ENCODE peak calls at places on chromosome 20, in nine cellular contexts. Q is HFF-Myc; W is heart left ventricle; G is 8988T; S is activated naive CD4-positive, alpha-beta T cell treated with anti-CD3 and anti-CD28 coated beads, Interleukin-2, amount 10 ng/mL, durations not matched to agents 7 days and 5 days; P is NCI-H1417; V is Caki2; H is M059J; L is WTC11. N is an unnamed sample.

GRCh38 chr20:6735913-6736845 is 31.3 kb upstream of the BMP2 start:
- DNase-seq in Q (no peak), W (no peak), G (no peak), S (no peak), P (no peak), V (no peak), H (no peak), L (no peak), N (no peak)

GRCh38 chr20:14235355-14235754 is 102.1 kb downstream of the FLRT3 start:
- DNase-seq in Q (peak; percentile 6), W (no peak), G (no peak), S (no peak), P (no peak), V (peak; percentile 19), H (peak; percentile 19), L (no peak), N (no peak)

GRCh38 chr20:36225666-36226065 is 10.6 kb upstream of the AAR2 start:
- DNase-seq in Q (no peak), W (no peak), G (no peak), S (no peak), P (no peak), V (no peak), H (no peak), L (no peak), N (no peak)

GRCh38 chr20:18288748-18289705 is 700 bp downstream of the ZNF133 start:
- DNase-seq in Q (no peak), W (no peak), G (no peak), S (no peak), P (peak; percentile 54), V (no peak), H (peak; percentile 45), L (peak; percentile 24), N (no peak)

GRCh38 chr20:48080583-48080982 is 295.3 kb upstream of the SULF2 start:
- DNase-seq in Q (no peak), W (no peak), G (no peak), S (no peak), P (no peak), V (no peak), H (no peak), L (no peak), N (no peak)

GRCh38 chr20:10876558-10876957 is 202.8 kb upstream of the JAG1 start:
- DNase-seq in Q (no peak), W (no peak), G (no peak), S (no peak), P (no peak), V (no peak), H (no peak), L (no peak), N (no peak)

GRCh38 chr20:45765307-45765910 is 26.3 kb downstream of the WFDC3 start:
- DNase-seq in Q (no peak), W (no peak), G (no peak), S (no peak), P (no peak), V (no peak), H (no peak), L (no peak), N (no peak)

GRCh38 chr20:8639112-8639778 is 429.6 kb upstream of the PLCB4 start:
- DNase-seq in Q (no peak), W (no peak), G (no peak), S (no peak), P (peak; percentile 64), V (no peak), H (no peak), L (no peak), N (no peak)

GRCh38 chr20:53216856-53217576 is 244.9 kb downstream of the TSHZ2 start:
- DNase-seq in Q (peak; percentile 2), W (peak; percentile 64), G (peak; percentile 49), S (peak; percentile 87), P (peak; percentile 66), V (peak; percentile 64), H (peak; percentile 35), L (peak; percentile 95), N (peak; percentile 74)

GRCh38 chr20:62332421-62332820 is 29.6 kb downstream of the ADRM1 start:
- DNase-seq in Q (no peak), W (no peak), G (no peak), S (no peak), P (no peak), V (no peak), H (no peak), L (no peak), N (peak; percentile 10)

GRCh38 chr20:57436223-57436545 is 45.0 kb downstream of the RBM38 start:
- DNase-seq in Q (no peak), W (no peak), G (no peak), S (no peak), P (no peak), V (no peak), H (no peak), L (no peak), N (no peak)

GRCh38 chr20:64083380-64084208 is 604 bp downstream of the LKAAEAR1 start:
- DNase-seq in Q (no peak), W (peak; percentile 79), G (peak; percentile 86), S (peak; percentile 82), P (peak; percentile 85), V (peak; percentile 76), H (peak; percentile 70), L (peak; percentile 82), N (peak; percentile 66)

GRCh38 chr20:63061051-63061531 is 54.3 kb upstream of the BHLHE23 start:
- DNase-seq in Q (no peak), W (no peak), G (no peak), S (peak; percentile 10), P (no peak), V (no peak), H (no peak), L (peak; percentile 6), N (no peak)

GRCh38 chr20:14915356-14915755 is 577.9 kb upstream of the FLRT3 start:
- DNase-seq in Q (no peak), W (no peak), G (no peak), S (no peak), P (no peak), V (no peak), H (no peak), L (no peak), N (no peak)

GRCh38 chr20:50746138-50746940 is 15.0 kb downstream of the PARD6B start:
- DNase-seq in Q (no peak), W (no peak), G (no peak), S (no peak), P (no peak), V (peak; percentile 91), H (peak; percentile 41), L (no peak), N (no peak)

GRCh38 chr20:57350086-57350710 is 857 bp upstream of the RAE1 start:
- DNase-seq in Q (no peak), W (no peak), G (no peak), S (no peak), P (no peak), V (no peak), H (no peak), L (no peak), N (no peak)

GRCh38 chr20:23629017-23629541 is 8.7 kb downstream of the CST3 start:
- DNase-seq in Q (no peak), W (no peak), G (no peak), S (no peak), P (no peak), V (peak; percentile 93), H (peak; percentile 92), L (no peak), N (no peak)

GRCh38 chr20:51812861-51813260 is 10.5 kb upstream of the SALL4 start:
- DNase-seq in Q (no peak), W (no peak), G (no peak), S (no peak), P (no peak), V (no peak), H (no peak), L (no peak), N (no peak)

N was measured in heart right ventricle.